ENCODE peak calls at places on chromosomes 16 and 17, in five cellular contexts. One of them, this sample, is unnamed.

GRCh38 chr17:2442166-2442565 is 41.3 kb upstream of the MNT start:
- DNase-seq in breast epithelium: no peak
- DNase-seq in A549: peak; percentile 62
- DNase-seq in upper lobe of right lung: no peak
- DNase-seq in CD8-positive, alpha-beta T cell: no peak
- DNase-seq in this sample: no peak

GRCh38 chr17:19762515-19762961 is 14.4 kb upstream of the ALDH3A1 start:
- DNase-seq in CD8-positive, alpha-beta T cell: peak; percentile 27
- DNase-seq in A549: peak; percentile 84
- DNase-seq in upper lobe of right lung: peak; percentile 88
- DNase-seq in breast epithelium: peak; percentile 50
- DNase-seq in this sample: peak; percentile 36

GRCh38 chr17:33038740-33039139 is 47.1 kb downstream of the SPACA3 start:
- DNase-seq in breast epithelium: no peak
- DNase-seq in A549: peak; percentile 65
- DNase-seq in CD8-positive, alpha-beta T cell: no peak
- DNase-seq in upper lobe of right lung: no peak
- DNase-seq in this sample: no peak

GRCh38 chr17:6035801-6036394 is 34.3 kb upstream of the WSCD1 start:
- DNase-seq in A549: no peak
- DNase-seq in breast epithelium: no peak
- DNase-seq in upper lobe of right lung: no peak
- DNase-seq in CD8-positive, alpha-beta T cell: no peak
- DNase-seq in this sample: no peak

GRCh38 chr16:24844101-24845030 is 1.4 kb upstream of the SLC5A11 start:
- DNase-seq in A549: peak; percentile 93
- DNase-seq in upper lobe of right lung: no peak
- DNase-seq in CD8-positive, alpha-beta T cell: no peak
- DNase-seq in breast epithelium: no peak
- DNase-seq in this sample: no peak

GRCh38 chr16:88376835-88377726 is 5.7 kb upstream of the ZNF469 start:
- DNase-seq in A549: peak; percentile 38
- DNase-seq in CD8-positive, alpha-beta T cell: no peak
- DNase-seq in upper lobe of right lung: peak; percentile 57
- DNase-seq in breast epithelium: no peak
- DNase-seq in this sample: no peak

GRCh38 chr16:3149630-3150345 is 15.0 kb downstream of the ZNF213 start:
- DNase-seq in A549: peak; percentile 83
- DNase-seq in breast epithelium: peak; percentile 45
- DNase-seq in upper lobe of right lung: peak; percentile 89
- DNase-seq in CD8-positive, alpha-beta T cell: peak; percentile 66
- DNase-seq in this sample: no peak

GRCh38 chr16:19481291-19481690 is 40.6 kb downstream of the GDE1 start:
- DNase-seq in breast epithelium: no peak
- DNase-seq in A549: peak; percentile 19
- DNase-seq in CD8-positive, alpha-beta T cell: no peak
- DNase-seq in upper lobe of right lung: no peak
- DNase-seq in this sample: no peak

GRCh38 chr17:41367426-41368075 is 2.1 kb downstream of the KRT33B start:
- DNase-seq in A549: no peak
- DNase-seq in upper lobe of right lung: no peak
- DNase-seq in breast epithelium: peak; percentile 41
- DNase-seq in CD8-positive, alpha-beta T cell: no peak
- DNase-seq in this sample: no peak

GRCh38 chr17:30548189-30548588 is 71.0 kb downstream of the GOSR1 start:
- DNase-seq in breast epithelium: no peak
- DNase-seq in upper lobe of right lung: no peak
- DNase-seq in A549: no peak
- DNase-seq in CD8-positive, alpha-beta T cell: no peak
- DNase-seq in this sample: no peak

GRCh38 chr16:12866981-12867551 is 34.3 kb upstream of the SHISA9 start:
- DNase-seq in CD8-positive, alpha-beta T cell: no peak
- DNase-seq in upper lobe of right lung: no peak
- DNase-seq in breast epithelium: no peak
- DNase-seq in A549: no peak
- DNase-seq in this sample: no peak

GRCh38 chr16:11667824-11668589 is at the start of gene SNN:
- DNase-seq in A549: peak; percentile 73
- DNase-seq in upper lobe of right lung: peak; percentile 95
- DNase-seq in CD8-positive, alpha-beta T cell: peak; percentile 83
- DNase-seq in breast epithelium: peak; percentile 83
- DNase-seq in this sample: no peak

GRCh38 chr17:79652999-79653643 is 42.3 kb upstream of the RBFOX3 start:
- DNase-seq in breast epithelium: no peak
- DNase-seq in A549: no peak
- DNase-seq in CD8-positive, alpha-beta T cell: no peak
- DNase-seq in upper lobe of right lung: no peak
- DNase-seq in this sample: no peak

GRCh38 chr16:265002-265529 is 10.7 kb downstream of the RGS11 start:
- DNase-seq in upper lobe of right lung: no peak
- DNase-seq in breast epithelium: no peak
- DNase-seq in A549: no peak
- DNase-seq in CD8-positive, alpha-beta T cell: no peak
- DNase-seq in this sample: no peak

GRCh38 chr16:28149016-28149888 is 62.5 kb downstream of the XPO6 start:
- DNase-seq in upper lobe of right lung: no peak
- DNase-seq in A549: no peak
- DNase-seq in CD8-positive, alpha-beta T cell: peak; percentile 57
- DNase-seq in breast epithelium: no peak
- DNase-seq in this sample: no peak

GRCh38 chr17:78315355-78316114 is 44.3 kb downstream of the SOCS3 start:
- DNase-seq in A549: peak; percentile 94
- DNase-seq in CD8-positive, alpha-beta T cell: peak; percentile 43
- DNase-seq in breast epithelium: peak; percentile 39
- DNase-seq in upper lobe of right lung: peak; percentile 89
- DNase-seq in this sample: peak; percentile 84

GRCh38 chr17:42179911-42180410 is 981 bp downstream of the KCNH4 start:
- DNase-seq in A549: peak; percentile 42
- DNase-seq in CD8-positive, alpha-beta T cell: peak; percentile 34
- DNase-seq in breast epithelium: no peak
- DNase-seq in upper lobe of right lung: no peak
- DNase-seq in this sample: no peak

GRCh38 chr16:14486520-14487303 is 143.3 kb downstream of the PARN start:
- DNase-seq in CD8-positive, alpha-beta T cell: no peak
- DNase-seq in breast epithelium: peak; percentile 78
- DNase-seq in upper lobe of right lung: no peak
- DNase-seq in A549: peak; percentile 93
- DNase-seq in this sample: peak; percentile 76

GRCh38 chr17:62724398-62725146 is 83.5 kb downstream of the MARCHF10 start:
- DNase-seq in breast epithelium: peak; percentile 40
- DNase-seq in upper lobe of right lung: no peak
- DNase-seq in A549: no peak
- DNase-seq in CD8-positive, alpha-beta T cell: peak; percentile 76
- DNase-seq in this sample: no peak

GRCh38 chr17:42441717-42442565 is 16.7 kb upstream of the ATP6V0A1 start:
- DNase-seq in upper lobe of right lung: no peak
- DNase-seq in CD8-positive, alpha-beta T cell: no peak
- DNase-seq in breast epithelium: no peak
- DNase-seq in A549: no peak
- DNase-seq in this sample: no peak

GRCh38 chr17:42153919-42154491 is 784 bp downstream of the RAB5C start:
- DNase-seq in upper lobe of right lung: no peak
- DNase-seq in CD8-positive, alpha-beta T cell: no peak
- DNase-seq in breast epithelium: no peak
- DNase-seq in A549: no peak
- DNase-seq in this sample: no peak

GRCh38 chr17:10797848-10798328 is 6.0 kb downstream of the TMEM238L start:
- DNase-seq in upper lobe of right lung: no peak
- DNase-seq in CD8-positive, alpha-beta T cell: no peak
- DNase-seq in breast epithelium: no peak
- DNase-seq in A549: no peak
- DNase-seq in this sample: no peak

GRCh38 chr17:59026176-59026939 is 80.3 kb downstream of the TRIM37 start:
- DNase-seq in breast epithelium: no peak
- DNase-seq in CD8-positive, alpha-beta T cell: no peak
- DNase-seq in upper lobe of right lung: no peak
- DNase-seq in A549: no peak
- DNase-seq in this sample: no peak

GRCh38 chr16:710500-711075 is 4.3 kb upstream of the METRN start:
- DNase-seq in A549: no peak
- DNase-seq in CD8-positive, alpha-beta T cell: no peak
- DNase-seq in upper lobe of right lung: no peak
- DNase-seq in breast epithelium: no peak
- DNase-seq in this sample: no peak

GRCh38 chr17:1304522-1304921 is 25.1 kb downstream of the TRARG1 start:
- DNase-seq in CD8-positive, alpha-beta T cell: no peak
- DNase-seq in A549: no peak
- DNase-seq in breast epithelium: no peak
- DNase-seq in upper lobe of right lung: no peak
- DNase-seq in this sample: no peak

GRCh38 chr17:45282683-45283644 is 21.1 kb upstream of the SPATA32 start:
- DNase-seq in breast epithelium: no peak
- DNase-seq in upper lobe of right lung: peak; percentile 71
- DNase-seq in CD8-positive, alpha-beta T cell: no peak
- DNase-seq in A549: no peak
- DNase-seq in this sample: no peak

GRCh38 chr17:50993544-50993943 is 127.1 kb downstream of the SPAG9 start:
- DNase-seq in A549: no peak
- DNase-seq in upper lobe of right lung: no peak
- DNase-seq in breast epithelium: no peak
- DNase-seq in CD8-positive, alpha-beta T cell: no peak
- DNase-seq in this sample: no peak

GRCh38 chr17:40122944-40123810 is 1.4 kb downstream of the MSL1 start:
- DNase-seq in breast epithelium: no peak
- DNase-seq in A549: peak; percentile 72
- DNase-seq in CD8-positive, alpha-beta T cell: peak; percentile 59
- DNase-seq in upper lobe of right lung: peak; percentile 66
- DNase-seq in this sample: no peak

GRCh38 chr16:89906141-89907025 is 12.3 kb upstream of the MC1R start:
- DNase-seq in upper lobe of right lung: no peak
- DNase-seq in A549: no peak
- DNase-seq in CD8-positive, alpha-beta T cell: no peak
- DNase-seq in breast epithelium: no peak
- DNase-seq in this sample: no peak

GRCh38 chr16:89658221-89658879 is 714 bp downstream of the SPATA33 start:
- DNase-seq in breast epithelium: no peak
- DNase-seq in CD8-positive, alpha-beta T cell: no peak
- DNase-seq in A549: no peak
- DNase-seq in upper lobe of right lung: no peak
- DNase-seq in this sample: no peak

GRCh38 chr16:89325861-89326471 is 108.5 kb downstream of the ZNF778 start:
- DNase-seq in upper lobe of right lung: peak; percentile 64
- DNase-seq in breast epithelium: no peak
- DNase-seq in CD8-positive, alpha-beta T cell: no peak
- DNase-seq in A549: peak; percentile 75
- DNase-seq in this sample: no peak

GRCh38 chr16:81500833-81501521 is 56.4 kb downstream of the CMIP start:
- DNase-seq in CD8-positive, alpha-beta T cell: no peak
- DNase-seq in A549: no peak
- DNase-seq in breast epithelium: peak; percentile 42
- DNase-seq in upper lobe of right lung: no peak
- DNase-seq in this sample: no peak
- H3K4me1 ChIP-seq in CD8-positive, alpha-beta T cell: peaks cover 3% of the 10 kb centered on the region
- H3K4me1 ChIP-seq in A549: peaks cover 97% of the 10 kb centered on the region
- H3K4me1 ChIP-seq in breast epithelium: no peaks in the 10 kb centered on the region
- H3K4me1 ChIP-seq in upper lobe of right lung: peaks cover 30% of the 10 kb centered on the region
- H3K4me1 ChIP-seq in this sample: peaks cover 5% of the 10 kb centered on the region

GRCh38 chr17:4344926-4345325 is 21.5 kb downstream of the UBE2G1 start:
- DNase-seq in CD8-positive, alpha-beta T cell: no peak
- DNase-seq in breast epithelium: no peak
- DNase-seq in A549: no peak
- DNase-seq in upper lobe of right lung: no peak
- DNase-seq in this sample: no peak
- TF ChIP-seq CTCF in CD8-positive, alpha-beta T cell: no peak
- TF ChIP-seq CTCF in breast epithelium: no peak
- TF ChIP-seq CTCF in A549: no peak
- TF ChIP-seq CTCF in upper lobe of right lung: no peak
- TF ChIP-seq CTCF in this sample: no peak

GRCh38 chr16:87185313-87185712 is 131.9 kb downstream of the C16orf95 start:
- DNase-seq in breast epithelium: no peak
- DNase-seq in upper lobe of right lung: no peak
- DNase-seq in A549: no peak
- DNase-seq in CD8-positive, alpha-beta T cell: no peak
- DNase-seq in this sample: no peak

GRCh38 chr16:87188104-87188503 is 129.1 kb downstream of the C16orf95 start:
- DNase-seq in breast epithelium: no peak
- DNase-seq in upper lobe of right lung: no peak
- DNase-seq in A549: no peak
- DNase-seq in CD8-positive, alpha-beta T cell: no peak
- DNase-seq in this sample: no peak

GRCh38 chr16:87186876-87187533 is 130.2 kb downstream of the C16orf95 start:
- DNase-seq in upper lobe of right lung: no peak
- DNase-seq in A549: no peak
- DNase-seq in breast epithelium: no peak
- DNase-seq in CD8-positive, alpha-beta T cell: no peak
- DNase-seq in this sample: no peak

GRCh38 chr16:87185983-87186382 is 131.2 kb downstream of the C16orf95 start:
- DNase-seq in breast epithelium: no peak
- DNase-seq in CD8-positive, alpha-beta T cell: no peak
- DNase-seq in A549: no peak
- DNase-seq in upper lobe of right lung: no peak
- DNase-seq in this sample: no peak

DNA sequence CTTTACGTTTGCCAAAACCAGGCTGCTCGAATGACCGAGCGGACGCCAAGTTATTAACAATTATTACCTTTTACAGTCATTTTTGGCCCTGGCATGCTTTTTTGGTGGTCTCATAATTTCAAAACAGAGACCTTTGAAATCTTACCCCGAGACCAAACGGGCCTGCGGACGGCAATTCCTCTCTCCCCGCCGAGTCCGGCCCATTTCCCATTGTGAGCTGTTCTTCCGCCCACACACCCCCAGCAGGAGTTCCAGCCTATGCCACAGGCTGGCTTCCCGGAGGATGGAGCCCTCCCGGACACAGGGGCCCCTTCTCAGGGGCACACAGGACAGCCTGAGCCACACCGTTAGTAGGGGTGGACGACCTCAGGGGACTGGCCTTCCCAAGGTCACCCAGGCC is 130.8 kb downstream of the C16orf95 start:
- DNase-seq in A549: no peak
- DNase-seq in upper lobe of right lung: no peak
- DNase-seq in CD8-positive, alpha-beta T cell: no peak
- DNase-seq in breast epithelium: no peak
- DNase-seq in this sample: no peak
- H3K27ac ChIP-seq in A549: no peak overlapping the region
- H3K27ac ChIP-seq in upper lobe of right lung: no peak overlapping the region
- H3K27ac ChIP-seq in CD8-positive, alpha-beta T cell: no peak overlapping the region
- H3K27ac ChIP-seq in breast epithelium: no peak overlapping the region
- H3K27ac ChIP-seq in this sample: no peak overlapping the region

DNA sequence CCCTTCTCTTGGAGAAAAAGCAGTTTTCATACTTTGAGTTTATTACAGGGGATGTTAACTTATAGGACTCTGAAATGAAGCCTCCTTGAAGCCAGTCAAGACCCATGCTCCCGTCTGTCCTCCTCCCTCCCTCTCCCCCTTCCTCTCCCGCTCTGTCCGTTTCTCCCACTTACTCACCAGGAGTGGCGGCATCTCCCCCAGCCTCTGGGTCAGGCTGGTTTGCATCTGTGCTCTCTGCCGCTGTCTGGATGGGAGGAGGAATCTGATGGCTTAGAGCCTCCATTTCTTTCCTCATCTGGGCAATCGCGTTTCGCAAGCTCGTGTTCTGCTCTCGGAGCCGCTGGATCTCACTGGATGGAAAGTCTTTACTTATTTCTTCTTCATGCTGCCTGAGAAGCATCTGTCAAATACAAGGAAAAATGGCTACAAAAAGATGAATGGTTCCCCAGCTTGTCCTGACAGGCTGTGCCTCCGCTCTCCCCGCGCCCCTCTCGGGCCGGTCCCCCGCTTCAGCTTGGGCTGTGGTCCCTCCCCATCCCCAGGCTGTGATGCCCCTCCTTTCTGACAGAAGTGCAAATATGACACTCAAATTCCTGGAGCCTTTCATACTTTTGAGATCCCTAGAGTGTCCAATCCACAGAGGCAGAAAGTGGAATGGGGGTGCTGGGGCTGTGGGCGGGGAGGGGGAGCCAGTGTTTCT is 40.0 kb downstream of the CCDC57 start:
- DNase-seq in upper lobe of right lung: no peak
- DNase-seq in breast epithelium: no peak
- DNase-seq in CD8-positive, alpha-beta T cell: no peak
- DNase-seq in A549: no peak
- DNase-seq in this sample: no peak
- H3K4me1 ChIP-seq in upper lobe of right lung: no peaks in the 10 kb centered on the region
- H3K4me1 ChIP-seq in breast epithelium: no peaks in the 10 kb centered on the region
- H3K4me1 ChIP-seq in CD8-positive, alpha-beta T cell: no peaks in the 10 kb centered on the region
- H3K4me1 ChIP-seq in A549: no peaks in the 10 kb centered on the region
- H3K4me1 ChIP-seq in this sample: no peaks in the 10 kb centered on the region